ENCODE peak calls at places on chromosomes 6 and 20, in ten cellular contexts. G, X, C, F, Z, V, W, L, Y and R are unnamed samples.

GRCh38 chr20:41138527-41139226 is 1.3 kb downstream of the PLCG1 start:
- DNase-seq in Z (no peak), W (no peak), X (no peak), Y (no peak), G (peak; percentile 27), F (no peak), V (no peak), L (no peak), C (no peak), R (peak; percentile 14)

GRCh38 chr6:31582230-31582601 is at the start of gene LTB:
- DNase-seq in Z (no peak), F (no peak), Y (no peak), G (no peak), W (no peak), X (no peak), C (no peak), L (no peak), V (no peak), R (no peak)

GRCh38 chr6:108661430-108661829 is 100.7 kb downstream of the FOXO3 start:
- DNase-seq in G (peak; percentile 27), V (no peak), L (no peak), W (no peak), C (no peak), Z (no peak), X (peak; percentile 77), Y (peak; percentile 52), F (no peak), R (peak; percentile 46)

GRCh38 chr6:140602431-140602836 is 1228.0 kb upstream of the CITED2 start:
- DNase-seq in C (no peak), X (no peak), L (no peak), Z (no peak), W (no peak), V (no peak), Y (peak; percentile 53), F (no peak), G (no peak), R (peak; percentile 4)

GRCh38 chr20:31731321-31731717 is 7.8 kb upstream of the TPX2 start:
- DNase-seq in W (no peak), Y (no peak), Z (no peak), V (no peak), X (no peak), F (no peak), G (no peak), L (no peak), C (no peak), R (no peak)

GRCh38 chr6:161319231-161319630 is 45.4 kb upstream of the AGPAT4 start:
- DNase-seq in X (no peak), Y (no peak), L (no peak), W (no peak), C (no peak), G (no peak), Z (no peak), F (no peak), V (no peak), R (no peak)

GRCh38 chr6:56789342-56789741 is 146.7 kb upstream of the DST start:
- DNase-seq in X (no peak), F (no peak), Y (no peak), L (no peak), C (no peak), Z (no peak), G (no peak), V (no peak), W (no peak), R (no peak)

GRCh38 chr6:167566711-167567141 is 241.8 kb downstream of the TTLL2 start:
- DNase-seq in F (no peak), L (peak; percentile 38), W (no peak), Z (no peak), C (no peak), V (no peak), X (no peak), Y (no peak), G (no peak), R (no peak)

GRCh38 chr6:118876814-118877213 is 17.1 kb upstream of the ASF1A start:
- DNase-seq in G (peak; percentile 53), F (no peak), V (no peak), Y (peak; percentile 83), X (peak; percentile 25), L (no peak), Z (no peak), W (no peak), C (no peak), R (peak; percentile 19)

GRCh38 chr20:57330998-57331397 is 1.4 kb downstream of the SPO11 start:
- DNase-seq in X (peak; percentile 45), L (no peak), C (no peak), G (peak; percentile 7), Y (no peak), V (no peak), F (no peak), Z (no peak), W (peak; percentile 4), R (no peak)

GRCh38 chr6:136607932-136608772 is 57.9 kb upstream of the MAP7 start:
- DNase-seq in Z (peak; percentile 59), G (peak; percentile 67), W (no peak), Y (peak; percentile 49), X (peak; percentile 72), V (peak; percentile 7), F (no peak), L (peak; percentile 97), C (peak; percentile 67), R (peak; percentile 64)

GRCh38 chr20:43379239-43379917 is 78.3 kb upstream of the SRSF6 start:
- DNase-seq in X (peak; percentile 97), C (no peak), F (peak; percentile 84), Z (no peak), W (peak; percentile 77), V (no peak), L (no peak), Y (peak; percentile 96), G (peak; percentile 91), R (peak; percentile 3)

GRCh38 chr6:155224618-155225017 is 39.2 kb upstream of the CLDN20 start:
- DNase-seq in V (no peak), C (no peak), F (no peak), Z (peak; percentile 40), X (no peak), L (no peak), Y (peak; percentile 18), W (no peak), G (peak; percentile 21), R (no peak)

GRCh38 chr20:51182571-51182970 is 159.7 kb upstream of the KCNG1 start:
- DNase-seq in F (no peak), V (no peak), X (no peak), L (no peak), G (no peak), C (no peak), Y (no peak), Z (no peak), W (no peak), R (no peak)

GRCh38 chr6:811806-812205 is 118.9 kb upstream of the EXOC2 start:
- DNase-seq in X (no peak), F (no peak), V (no peak), G (no peak), L (no peak), C (no peak), W (peak; percentile 34), Z (no peak), Y (no peak), R (no peak)

GRCh38 chr6:18155864-18156396 is 708 bp downstream of the KDM1B start:
- DNase-seq in V (peak; percentile 41), L (peak; percentile 93), W (no peak), Z (peak; percentile 72), Y (peak; percentile 50), F (no peak), C (peak; percentile 72), X (no peak), G (peak; percentile 31), R (peak; percentile 35)

GRCh38 chr20:17499041-17499440 is 32.1 kb downstream of the BFSP1 start:
- DNase-seq in G (peak; percentile 8), W (no peak), F (no peak), V (no peak), X (peak; percentile 13), Y (peak; percentile 28), L (no peak), Z (no peak), C (no peak), R (no peak)
- H3K4me3 ChIP-seq in G (no peak overlapping the region), W (no peak overlapping the region), F (no peak overlapping the region), V (no peak overlapping the region), X (no peak overlapping the region), Y (no peak overlapping the region), L (no peak overlapping the region), Z (no peak overlapping the region), C (peak overlapping the region; percentile 34), R (no peak overlapping the region)

GRCh38 chr20:54126809-54127655 is 46.8 kb downstream of the CYP24A1 start:
- DNase-seq in V (no peak), F (no peak), W (no peak), L (no peak), C (no peak), Z (no peak), G (no peak), Y (peak; percentile 46), X (no peak), R (no peak)
- TF ChIP-seq CTCF in V (no peak), F (no peak), W (no peak), L (no peak), C (no peak), Z (no peak), G (no peak), Y (no peak), X (no peak), R (no peak)

GRCh38 chr6:12113190-12113578 is 101.1 kb downstream of the HIVEP1 start:
- DNase-seq in C (no peak), L (no peak), F (peak; percentile 16), X (peak; percentile 89), Z (no peak), G (peak; percentile 77), Y (peak; percentile 95), W (peak; percentile 33), V (no peak), R (peak; percentile 90)
- H3K4me3 ChIP-seq in C (no peak overlapping the region), L (no peak overlapping the region), F (no peak overlapping the region), X (no peak overlapping the region), Z (no peak overlapping the region), G (no peak overlapping the region), Y (no peak overlapping the region), W (no peak overlapping the region), V (no peak overlapping the region), R (no peak overlapping the region)

GRCh38 chr6:127328043-127328442 is 15.4 kb downstream of the ECHDC1 start:
- DNase-seq in X (peak; percentile 15), G (no peak), Z (no peak), W (no peak), F (no peak), V (no peak), C (no peak), Y (peak; percentile 82), L (no peak), R (peak; percentile 60)
- TF ChIP-seq CTCF in X (no peak), G (no peak), Z (no peak), W (no peak), F (no peak), V (no peak), C (no peak), Y (no peak), L (no peak), R (no peak)

GRCh38 chr6:70370496-70370895 is 42.8 kb upstream of the FAM135A start:
- DNase-seq in L (no peak), X (no peak), V (no peak), Z (no peak), W (no peak), G (no peak), F (no peak), Y (no peak), C (no peak), R (no peak)
- H3K4me3 ChIP-seq in L (no peak overlapping the region), X (no peak overlapping the region), V (no peak overlapping the region), Z (no peak overlapping the region), W (no peak overlapping the region), G (no peak overlapping the region), F (no peak overlapping the region), Y (no peak overlapping the region), C (no peak overlapping the region), R (no peak overlapping the region)